ENCODE peak calls at places on chromosome 1, in four cellular contexts. G is posterior cingulate gyrus; M is stimulated activated CD4-positive, alpha-beta T cell treated with anti-CD3 and anti-CD28 coated beads, Interleukin-2, amount 100 ng/mL, for 48 hours; D is ovary. U is an unnamed sample.

GRCh38 chr1:155075535-155075934 is 3.1 kb upstream of the EFNA3 start:
- DNase-seq in D (no peak), M (no peak), G (no peak), U (no peak)

GRCh38 chr1:12067900-12068821 is 5.1 kb downstream of the TNFRSF8 start:
- DNase-seq in D (no peak), G (peak; percentile 39), M (peak; percentile 47), U (no peak)

GRCh38 chr1:28811766-28812668 is at the start of gene OPRD1:
- DNase-seq in D (no peak), G (peak; percentile 85), M (no peak), U (no peak)

GRCh38 chr1:2032737-2033136 is 13.6 kb downstream of the GABRD start:
- DNase-seq in G (peak; percentile 93), M (no peak), D (no peak), U (no peak)

GRCh38 chr1:231139659-231140650 is 21.9 kb upstream of the TRIM67 start:
- DNase-seq in D (no peak), M (no peak), G (no peak), U (no peak)

GRCh38 chr1:117568999-117569398 is 36.8 kb upstream of the TENT5C start:
- DNase-seq in D (no peak), G (no peak), M (no peak), U (no peak)

GRCh38 chr1:88935522-88936222 is 44.3 kb upstream of the GTF2B start:
- DNase-seq in M (peak; percentile 9), D (no peak), G (no peak), U (peak; percentile 11)

GRCh38 chr1:111719561-111720239 is 19.5 kb downstream of the INKA2 start:
- DNase-seq in M (no peak), D (no peak), G (no peak), U (no peak)

GRCh38 chr1:16189003-16189402 is 23.4 kb downstream of the ARHGEF19 start:
- DNase-seq in D (no peak), M (no peak), G (no peak), U (no peak)

U was measured in CMK.